ENCODE peak calls at places on chromosomes 7 and 10, in four cellular contexts. N is HepG2, X is K562, Y is H1. V is an unnamed sample.

GRCh38 chr7:96233084-96233483 is 88.8 kb downstream of the SLC25A13 start:
- DNase-seq in N (no peak), X (no peak), Y (no peak), V (no peak)

GRCh38 chr10:133131754-133132710 is 28.0 kb upstream of the KNDC1 start:
- DNase-seq in N (no peak), X (no peak), Y (no peak), V (no peak)

GRCh38 chr7:108415821-108416536 is 40.3 kb downstream of the NRCAM start:
- DNase-seq in N (no peak), X (peak), Y (no peak), V (peak)

GRCh38 chr7:142785841-142786250 is 15.1 kb downstream of the PRSS2 start:
- DNase-seq in N (no peak), X (peak), Y (no peak), V (no peak)

GRCh38 chr7:29116361-29116760 is 30.0 kb downstream of the CPVL start:
- DNase-seq in N (peak), X (no peak), Y (no peak), V (no peak)

GRCh38 chr10:44998146-44998631 is 2.5 kb upstream of the ZNF22 start:
- DNase-seq in N (no peak), X (no peak), Y (no peak), V (no peak)

GRCh38 chr10:69241575-69241974 is 21.4 kb downstream of the HKDC1 start:
- DNase-seq in N (no peak), X (peak), Y (no peak), V (no peak)

GRCh38 chr10:92239600-92240288 is 51.1 kb downstream of the CPEB3 start:
- DNase-seq in N (no peak), X (no peak), Y (peak), V (no peak)

GRCh38 chr10:22618081-22618785 is 96.1 kb downstream of the PIP4K2A start:
- DNase-seq in N (peak), X (no peak), Y (no peak), V (no peak)

GRCh38 chr7:65304175-65304574 is 69.5 kb upstream of the ZNF92 start:
- DNase-seq in N (no peak), X (no peak), Y (no peak), V (no peak)

GRCh38 chr10:115084434-115084833 is 8.7 kb upstream of the ATRNL1 start:
- DNase-seq in N (no peak), X (no peak), Y (no peak), V (no peak)

GRCh38 chr10:115082521-115082920 is 10.6 kb upstream of the ATRNL1 start:
- DNase-seq in N (no peak), X (no peak), Y (no peak), V (no peak)
- TF ChIP-seq CBX5 in N (no peak), X (no peak), Y (no peak), V (no peak)

GRCh38 chr10:77711683-77712049 is 74.1 kb upstream of the KCNMA1 start:
- DNase-seq in N (no peak), X (no peak), Y (no peak), V (no peak)

GRCh38 chr10:77712207-77712606 is 74.6 kb upstream of the KCNMA1 start:
- DNase-seq in N (no peak), X (no peak), Y (no peak), V (no peak)

GRCh38 chr10:77710081-77710551 is 72.5 kb upstream of the KCNMA1 start:
- DNase-seq in N (no peak), X (no peak), Y (peak), V (peak)

GRCh38 chr10:77713506-77714280 is 76.1 kb upstream of the KCNMA1 start:
- DNase-seq in N (no peak), X (no peak), Y (no peak), V (no peak)

GRCh38 chr10:77710759-77711682 is 73.4 kb upstream of the KCNMA1 start:
- DNase-seq in N (peak), X (peak), Y (peak), V (no peak)
- H2AFZ ChIP-seq in N (no peak), X (peak), Y (peak), V (peak)

GRCh38 chr10:113240736-113241135 is 290.7 kb downstream of the TCF7L2 start:
- DNase-seq in N (peak), X (no peak), Y (no peak), V (no peak)

GRCh38 chr10:113236998-113237397 is 287.0 kb downstream of the TCF7L2 start:
- DNase-seq in N (no peak), X (no peak), Y (no peak), V (no peak)

GRCh38 chr10:113239569-113239968 is 289.5 kb downstream of the TCF7L2 start:
- DNase-seq in N (no peak), X (no peak), Y (no peak), V (no peak)

GRCh38 chr10:113232928-113233511 is 283.0 kb downstream of the TCF7L2 start:
- DNase-seq in N (no peak), X (no peak), Y (peak), V (no peak)

DNA sequence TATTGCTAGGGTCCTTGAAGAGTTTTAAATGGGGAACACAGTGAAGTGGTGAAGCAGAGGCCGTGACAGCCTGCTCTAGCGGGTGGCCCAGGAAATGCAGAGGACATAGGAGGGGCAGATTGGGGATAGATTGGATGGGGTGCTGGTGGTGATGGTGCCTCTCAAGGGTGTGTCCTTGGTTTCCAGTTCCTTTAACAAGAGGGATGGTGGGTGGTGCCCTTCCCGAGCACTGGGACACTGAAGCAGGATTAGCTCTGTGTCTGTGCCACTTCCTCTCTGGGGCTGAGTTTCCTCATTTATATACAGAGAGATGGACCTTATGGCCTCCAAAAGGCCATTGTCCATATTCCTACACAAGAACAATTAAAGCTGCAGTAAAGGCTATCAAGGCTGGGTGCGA is 285.5 kb downstream of the TCF7L2 start:
- DNase-seq in N (no peak), X (no peak), Y (no peak), V (no peak)
- TF ChIP-seq CBX5 in N (no peak), X (no peak), Y (no peak), V (no peak)

GRCh38 chr10:61750943-61751471 is 88.3 kb downstream of the CABCOCO1 start:
- DNase-seq in N (peak), X (peak), Y (peak), V (peak)

GRCh38 chr10:61753453-61753852 is 90.7 kb downstream of the CABCOCO1 start:
- DNase-seq in N (no peak), X (no peak), Y (no peak), V (no peak)

GRCh38 chr10:61749271-61749670 is 86.5 kb downstream of the CABCOCO1 start:
- DNase-seq in N (no peak), X (no peak), Y (no peak), V (no peak)

GRCh38 chr10:61752111-61753011 is 89.6 kb downstream of the CABCOCO1 start:
- DNase-seq in N (no peak), X (peak), Y (no peak), V (no peak)

DNA sequence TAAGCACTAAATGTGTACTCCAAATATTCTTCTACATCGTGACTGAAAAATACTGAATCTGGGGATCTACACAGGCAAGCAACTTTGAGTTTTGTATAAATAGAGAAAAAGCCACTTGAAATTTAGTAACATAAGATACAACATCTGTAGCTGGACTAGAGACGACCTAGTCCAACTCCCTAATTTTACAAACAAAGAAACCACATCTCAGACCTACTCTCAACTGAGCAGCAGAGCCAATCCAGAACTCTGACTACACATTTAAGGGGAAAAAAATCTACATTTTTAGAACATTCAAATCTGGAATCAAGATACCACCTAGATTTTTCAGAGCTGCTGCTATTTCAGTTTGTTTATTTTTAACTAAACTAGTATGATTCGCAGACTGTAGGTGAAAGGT is 88.9 kb downstream of the CABCOCO1 start:
- DNase-seq in N (no peak), X (no peak), Y (no peak), V (no peak)
- H2AFZ ChIP-seq in N (no peak), X (peak), Y (no peak), V (peak)

DNA sequence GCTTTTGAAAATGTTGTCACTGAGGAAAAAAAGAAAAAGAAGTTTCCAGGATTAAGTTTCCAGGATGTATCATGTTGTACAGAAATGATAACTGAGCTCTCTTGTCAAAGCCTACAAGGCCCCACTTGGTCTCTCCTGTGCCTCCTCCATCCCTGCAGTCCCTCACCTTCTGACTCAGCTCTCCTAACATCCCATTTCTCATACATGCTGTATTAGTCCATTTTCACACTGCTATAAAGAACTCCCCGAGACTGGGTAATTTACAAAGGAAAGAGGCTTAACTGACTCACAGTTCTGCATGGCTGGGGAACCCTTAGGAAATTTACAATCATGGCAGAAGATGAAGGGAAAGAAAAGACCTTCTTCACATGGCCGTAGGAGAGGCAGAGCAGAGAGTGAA is 3.8 kb upstream of the DGKI start:
- DNase-seq in N (no peak), X (no peak), Y (no peak), V (no peak)
- TF ChIP-seq CBX5 in N (no peak), X (no peak), Y (no peak), V (no peak)

GRCh38 chr10:75099952-75100763 is 11.3 kb upstream of the SAMD8 start:
- DNase-seq in N (peak), X (peak), Y (peak), V (no peak)
- H2AFZ ChIP-seq in N (peak), X (no peak), Y (peak), V (no peak)

GRCh38 chr7:152513861-152514770 is 78.3 kb upstream of the KMT2C start:
- DNase-seq in N (no peak), X (no peak), Y (no peak), V (no peak)
- TF ChIP-seq CBX5 in N (no peak), X (no peak), Y (no peak), V (no peak)

GRCh38 chr10:49552277-49552676 is 13.4 kb upstream of the ERCC6 start:
- DNase-seq in N (no peak), X (no peak), Y (no peak), V (no peak)
- H2AFZ ChIP-seq in N (no peak), X (no peak), Y (no peak), V (no peak)

GRCh38 chr7:80740778-80741545 is 102.5 kb downstream of the CD36 start:
- DNase-seq in N (no peak), X (no peak), Y (no peak), V (no peak)
- TF ChIP-seq CBX5 in N (no peak), X (no peak), Y (no peak), V (no peak)